ENCODE peak calls at places on chromosomes 11 and 22, in four cellular contexts. H is bronchial epithelial cell; J is SHP77 treated with DMSO at 0.1 percent for 48 hours; Z is naive thymus-derived CD4-positive, alpha-beta T cell. O is an unnamed sample.

GRCh38 chr11:122108192-122108799 is 7.7 kb downstream of the BLID start:
- DNase-seq in H (peak; percentile 44), Z (no peak), J (no peak), O (peak; percentile 87)

GRCh38 chr11:66012946-66013761 is 1.3 kb downstream of the CST6 start:
- DNase-seq in J (no peak), H (peak; percentile 71), Z (no peak), O (no peak)

GRCh38 chr22:32737811-32738210 is 63.7 kb upstream of the TIMP3 start:
- DNase-seq in Z (no peak), H (no peak), J (no peak), O (no peak)

GRCh38 chr11:65132238-65132987 is 1.9 kb downstream of the SYVN1 start:
- DNase-seq in H (no peak), J (no peak), Z (no peak), O (no peak)

GRCh38 chr22:46012182-46012880 is 35.4 kb upstream of the WNT7B start:
- DNase-seq in J (peak; percentile 43), H (no peak), Z (no peak), O (no peak)

GRCh38 chr11:76233936-76234703 is 27.8 kb upstream of the WNT11 start:
- DNase-seq in H (peak; percentile 12), Z (no peak), J (no peak), O (peak; percentile 33)

GRCh38 chr22:20194681-20195593 is 44.1 kb upstream of the CCDC188 start:
- DNase-seq in J (no peak), Z (no peak), H (no peak), O (no peak)

GRCh38 chr11:62444835-62445234 is 26.0 kb downstream of the SCGB1A1 start:
- DNase-seq in H (no peak), Z (no peak), J (no peak), O (no peak)

GRCh38 chr11:36364551-36364950 is 68.5 kb downstream of the PRR5L start:
- DNase-seq in Z (no peak), J (no peak), H (peak; percentile 79), O (no peak)

GRCh38 chr11:88603499-88603898 is 266.0 kb upstream of the CTSC start:
- DNase-seq in J (no peak), Z (no peak), H (no peak), O (no peak)

GRCh38 chr22:26321469-26321913 is 107.6 kb upstream of the ASPHD2 start:
- DNase-seq in J (no peak), Z (no peak), H (peak; percentile 9), O (no peak)

GRCh38 chr11:101288392-101288791 is 158.8 kb upstream of the PGR start:
- DNase-seq in J (no peak), Z (no peak), H (no peak), O (peak; percentile 2)

GRCh38 chr11:46616551-46617450 is at the start of gene HARBI1:
- DNase-seq in H (peak; percentile 83), J (peak; percentile 79), Z (peak; percentile 89), O (peak; percentile 98)

GRCh38 chr11:69120096-69120875 is 35.4 kb upstream of the SMIM38 start:
- DNase-seq in J (no peak), Z (no peak), H (no peak), O (no peak)

GRCh38 chr11:95322546-95322945 is 91.5 kb upstream of the SESN3 start:
- DNase-seq in H (peak; percentile 72), J (no peak), Z (no peak), O (no peak)

GRCh38 chr22:28822930-28823481 is 22.6 kb upstream of the XBP1 start:
- DNase-seq in H (no peak), Z (peak; percentile 76), J (peak; percentile 96), O (no peak)

GRCh38 chr11:83475741-83476140 is 189.6 kb upstream of the CCDC90B start:
- DNase-seq in H (no peak), Z (no peak), J (no peak), O (no peak)

GRCh38 chr11:118530683-118531596 is at the start of gene TMEM25:
- DNase-seq in H (peak; percentile 20), Z (peak; percentile 77), J (peak; percentile 21), O (peak; percentile 68)

GRCh38 chr11:97414801-97415200 is 1025.0 kb downstream of the JRKL start:
- DNase-seq in Z (no peak), H (no peak), J (no peak), O (no peak)

GRCh38 chr11:134938212-134938611 is 526.2 kb upstream of the B3GAT1 start:
- DNase-seq in H (no peak), Z (no peak), J (no peak), O (no peak)

GRCh38 chr11:115219378-115219777 is 284.8 kb downstream of the CADM1 start:
- DNase-seq in J (no peak), Z (no peak), H (no peak), O (no peak)

GRCh38 chr22:33327348-33327860 is 269.2 kb upstream of the SYN3 start:
- DNase-seq in J (no peak), H (no peak), Z (no peak), O (no peak)

GRCh38 chr22:17804331-17805080 is 30.2 kb upstream of the BID start:
- DNase-seq in H (no peak), Z (no peak), J (no peak), O (no peak)

GRCh38 chr11:60984616-60985015 is 13.1 kb downstream of the CD6 start:
- DNase-seq in Z (no peak), J (no peak), H (no peak), O (no peak)

GRCh38 chr22:35811670-35812069 is 94.0 kb downstream of the APOL5 start:
- DNase-seq in J (no peak), H (no peak), Z (no peak), O (no peak)

GRCh38 chr11:128379587-128380279 is 207.6 kb downstream of the ETS1 start:
- DNase-seq in J (no peak), H (peak; percentile 56), Z (peak; percentile 32), O (no peak)

GRCh38 chr11:130209128-130209932 is 49.7 kb downstream of the ST14 start:
- DNase-seq in H (no peak), Z (no peak), J (no peak), O (no peak)

GRCh38 chr11:15714641-15715399 is 600.1 kb downstream of the INSC start:
- DNase-seq in J (peak; percentile 78), H (no peak), Z (no peak), O (no peak)

GRCh38 chr11:2592559-2593392 is 107.0 kb downstream of the KCNQ1OT1 start:
- DNase-seq in H (no peak), J (no peak), Z (no peak), O (no peak)

GRCh38 chr11:31797227-31798056 is 13.7 kb downstream of the PAX6 start:
- DNase-seq in J (no peak), H (no peak), Z (no peak), O (no peak)